ENCODE peak calls at places on chromosomes 1 and 21, in eight cellular contexts. Q, S, E, N, Z, T, G and B are unnamed samples. For H3K4me1, the result is how much of the 10 kb centered on the place peaks cover.

GRCh38 chr21:44295163-44295601 is 4.7 kb upstream of the PFKL start:
- ATAC-seq in Q (no peak), S (no peak), E (no peak), N (no peak), Z (no peak), T (peak), G (no peak), B (no peak)

GRCh38 chr1:31769720-31770390 is 5.7 kb upstream of the ADGRB2 start:
- ATAC-seq in Q (peak), S (no peak), E (no peak), N (no peak), Z (no peak), T (no peak), G (no peak), B (no peak)

GRCh38 chr1:101148987-101149386 is 87.8 kb upstream of the S1PR1 start:
- ATAC-seq in Q (no peak), S (no peak), E (no peak), N (no peak), Z (no peak), T (no peak), G (no peak), B (no peak)

GRCh38 chr1:22749503-22749902 is 38.9 kb downstream of the EPHB2 start:
- ATAC-seq in Q (no peak), S (peak), E (no peak), N (no peak), Z (no peak), T (no peak), G (no peak), B (no peak)

GRCh38 chr1:216270086-216270773 is 153.0 kb downstream of the USH2A start:
- ATAC-seq in Q (no peak), S (no peak), E (no peak), N (no peak), Z (no peak), T (no peak), G (no peak), B (no peak)

GRCh38 chr21:40671721-40672120 is 175.2 kb downstream of the DSCAM start:
- ATAC-seq in Q (no peak), S (no peak), E (no peak), N (no peak), Z (no peak), T (no peak), G (no peak), B (no peak)

GRCh38 chr1:165259236-165259635 is 97.3 kb downstream of the LMX1A start:
- ATAC-seq in Q (no peak), S (no peak), E (no peak), N (no peak), Z (no peak), T (peak), G (no peak), B (peak)

GRCh38 chr21:32734214-32734613 is 6.4 kb upstream of the SYNJ1 start:
- ATAC-seq in Q (no peak), S (no peak), E (no peak), N (no peak), Z (no peak), T (no peak), G (no peak), B (no peak)

GRCh38 chr1:223079498-223079897 is 63.5 kb downstream of the TLR5 start:
- ATAC-seq in Q (no peak), S (no peak), E (no peak), N (no peak), Z (no peak), T (no peak), G (no peak), B (no peak)

GRCh38 chr1:225766967-225767413 is 10.6 kb upstream of the SRP9 start:
- ATAC-seq in Q (peak), S (no peak), E (no peak), N (no peak), Z (no peak), T (peak), G (no peak), B (peak)
- TF ChIP-seq POLR2AphosphoS5 in Q (no peak), S (no peak), E (no peak), N (no peak), Z (peak), T (no peak), G (no peak), B (peak)

DNA sequence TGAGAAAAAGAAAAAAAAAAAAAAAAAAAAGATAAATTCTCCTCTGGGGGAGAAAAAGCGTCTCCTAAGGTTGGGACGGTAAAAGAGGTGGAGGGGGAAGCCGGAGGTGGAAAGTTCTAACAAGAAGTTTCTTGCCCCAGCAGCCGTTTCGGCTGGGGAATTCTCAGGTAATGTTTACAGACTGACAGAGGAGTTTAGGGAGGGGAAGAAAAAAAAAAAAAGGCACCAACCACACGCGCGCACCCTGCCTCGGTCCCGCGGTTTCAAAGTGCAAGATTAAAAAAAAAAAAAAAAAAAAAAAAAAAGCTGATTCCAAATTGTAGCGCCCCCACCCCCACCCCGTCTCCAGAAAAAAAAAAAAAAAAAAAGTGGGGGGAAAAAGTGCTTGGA is 504 bp downstream of the DHRS3 start:
- ATAC-seq in Q (no peak), S (no peak), E (no peak), N (no peak), Z (no peak), T (no peak), G (no peak), B (no peak)
- H3K4me1 ChIP-seq in Q (under half), S (under half), E (half or more), N (under half), Z (half or more), T (half or more), G (under half), B (under half)

GRCh38 chr1:9717193-9718005 is 65.9 kb downstream of the PIK3CD start:
- ATAC-seq in Q (peak), S (peak), E (no peak), N (no peak), Z (peak), T (peak), G (peak), B (peak)
- H3K4me3 ChIP-seq in Q (peak), S (no peak), E (no peak), N (no peak), Z (no peak), T (peak), G (peak), B (peak)

GRCh38 chr1:244833734-244834595 is 1.5 kb upstream of the COX20 start:
- ATAC-seq in Q (peak), S (peak), E (peak), N (peak), Z (peak), T (peak), G (peak), B (peak)

GRCh38 chr1:244836135-244836521 is 670 bp downstream of the COX20 start:
- ATAC-seq in Q (peak), S (peak), E (peak), N (no peak), Z (no peak), T (peak), G (peak), B (no peak)

GRCh38 chr1:244836598-244836997 is 1.1 kb downstream of the COX20 start:
- ATAC-seq in Q (no peak), S (no peak), E (no peak), N (no peak), Z (no peak), T (no peak), G (no peak), B (no peak)

GRCh38 chr1:244834596-244835275 is 722 bp upstream of the COX20 start:
- ATAC-seq in Q (peak), S (peak), E (peak), N (peak), Z (peak), T (peak), G (peak), B (peak)

GRCh38 chr1:244835276-244836134 is at the start of gene COX20:
- ATAC-seq in Q (peak), S (peak), E (peak), N (peak), Z (peak), T (peak), G (peak), B (peak)
- TF ChIP-seq POLR2AphosphoS5 in Q (peak), S (peak), E (peak), N (peak), Z (peak), T (no peak), G (peak), B (peak)

GRCh38 chr1:74505889-74506288 is 6.5 kb downstream of the LRRC53 start:
- ATAC-seq in Q (no peak), S (no peak), E (no peak), N (no peak), Z (no peak), T (no peak), G (no peak), B (no peak)

GRCh38 chr1:74504125-74505065 is 8.0 kb downstream of the LRRC53 start:
- ATAC-seq in Q (peak), S (peak), E (peak), N (peak), Z (no peak), T (peak), G (peak), B (peak)

GRCh38 chr1:74505133-74505532 is 7.3 kb downstream of the LRRC53 start:
- ATAC-seq in Q (no peak), S (peak), E (no peak), N (no peak), Z (no peak), T (no peak), G (no peak), B (no peak)

GRCh38 chr1:74508449-74508848 is 4.0 kb downstream of the LRRC53 start:
- ATAC-seq in Q (no peak), S (peak), E (no peak), N (no peak), Z (no peak), T (no peak), G (peak), B (no peak)

DNA sequence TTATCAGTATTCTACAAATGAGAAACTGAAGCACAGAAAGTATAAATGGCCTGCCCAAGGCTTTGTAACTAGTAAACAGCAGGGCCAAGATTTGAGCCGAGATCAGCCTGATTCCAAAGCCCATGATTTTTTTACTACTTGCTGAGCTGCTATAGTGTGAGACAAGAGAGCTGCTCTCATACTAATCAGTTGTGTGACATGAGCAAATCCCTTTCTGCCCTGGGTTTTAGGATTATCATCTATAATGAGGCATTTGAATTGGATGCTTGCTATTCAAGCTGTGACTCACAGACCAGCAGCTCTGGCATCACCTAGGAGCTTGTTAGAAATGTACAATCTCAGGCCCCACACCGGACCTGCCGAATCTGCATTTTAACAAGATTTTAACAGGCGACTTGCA is 6.1 kb downstream of the LRRC53 start:
- ATAC-seq in Q (no peak), S (no peak), E (no peak), N (no peak), Z (no peak), T (no peak), G (no peak), B (no peak)
- H3K4me1 ChIP-seq in Q (under half), S (under half), E (under half), N (under half), Z (under half), T (under half), G (under half), B (under half)

GRCh38 chr1:145992502-145992936 is 3.9 kb downstream of the TXNIP start:
- ATAC-seq in Q (peak), S (no peak), E (no peak), N (no peak), Z (no peak), T (no peak), G (peak), B (no peak)
- H3K4me3 ChIP-seq in Q (peak), S (no peak), E (no peak), N (no peak), Z (peak), T (no peak), G (no peak), B (peak)

GRCh38 chr1:171879556-171879955 is 38.3 kb downstream of the DNM3 start:
- ATAC-seq in Q (no peak), S (no peak), E (no peak), N (no peak), Z (no peak), T (no peak), G (no peak), B (no peak)
- TF ChIP-seq POLR2AphosphoS5 in Q (no peak), S (no peak), E (no peak), N (no peak), Z (no peak), T (no peak), G (no peak), B (no peak)

GRCh38 chr1:229209816-229210215 is 61.1 kb upstream of the RAB4A start:
- ATAC-seq in Q (no peak), S (no peak), E (no peak), N (no peak), Z (no peak), T (no peak), G (no peak), B (no peak)
- H3K4me1 ChIP-seq in Q (under half), S (under half), E (under half), N (under half), Z (under half), T (under half), G (under half), B (under half)

DNA sequence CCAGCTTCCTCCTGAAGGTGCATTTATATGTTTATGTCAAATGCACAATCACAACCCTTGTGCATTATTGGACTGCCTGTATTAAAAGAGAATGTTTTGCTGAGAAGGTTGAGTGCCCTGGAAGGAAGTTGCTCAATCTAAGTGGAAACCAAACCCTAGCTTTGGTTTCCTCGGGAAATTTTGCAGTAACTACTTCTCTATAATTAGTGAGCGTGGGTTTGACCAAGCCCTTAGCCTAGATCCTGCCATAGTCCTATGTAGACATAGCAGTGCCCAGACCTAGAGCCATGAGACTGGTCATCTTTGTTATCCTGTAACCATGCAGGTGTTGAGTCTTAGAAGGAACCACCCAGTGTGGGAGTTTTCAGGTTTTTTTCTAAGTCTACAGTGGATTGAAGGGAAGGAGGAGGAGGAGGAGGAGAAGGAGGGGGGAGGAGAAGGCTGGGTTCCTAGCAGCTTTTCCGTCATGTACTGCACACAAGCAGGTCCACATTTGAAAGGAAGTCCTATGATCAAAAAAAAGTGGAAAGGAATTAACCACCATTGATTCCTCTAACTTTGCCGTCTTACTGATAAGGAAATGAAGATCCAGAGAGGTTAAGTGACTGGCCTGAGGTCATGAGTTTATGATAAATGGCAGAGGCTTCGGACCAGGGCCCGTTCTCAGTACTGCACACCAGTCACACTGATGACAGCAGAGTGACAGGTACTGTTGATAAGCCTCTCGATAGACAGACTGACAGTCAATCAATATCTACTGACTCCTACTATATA is 72.2 kb upstream of the LYST start:
- ATAC-seq in Q (no peak), S (no peak), E (no peak), N (no peak), Z (peak), T (no peak), G (peak), B (peak)
- H3K4me3 ChIP-seq in Q (no peak), S (no peak), E (no peak), N (no peak), Z (no peak), T (no peak), G (no peak), B (no peak)